ENCODE peak calls at places on chromosomes 1 and 21, in eight cellular contexts. One of them, this sample, is unnamed.

GRCh38 chr1:91120915-91121314 is 99.1 kb upstream of the ZNF644 start:
- DNase-seq in psoas muscle: no peak
- DNase-seq in right atrium auricular region: no peak
- DNase-seq in activated CD4-positive, alpha-beta T cell treated with anti-CD3 and anti-CD28 coated beads for 48 hours: no peak
- DNase-seq in MV-4-11: no peak
- DNase-seq in testis: no peak
- DNase-seq in amygdala: no peak
- DNase-seq in effector CD4-positive, alpha-beta T cell: no peak
- DNase-seq in this sample: no peak

GRCh38 chr21:29335720-29336119 is 37.0 kb downstream of the BACH1 start:
- DNase-seq in psoas muscle: no peak
- DNase-seq in right atrium auricular region: no peak
- DNase-seq in activated CD4-positive, alpha-beta T cell treated with anti-CD3 and anti-CD28 coated beads for 48 hours: no peak
- DNase-seq in MV-4-11: no peak
- DNase-seq in testis: no peak
- DNase-seq in amygdala: no peak
- DNase-seq in effector CD4-positive, alpha-beta T cell: no peak
- DNase-seq in this sample: no peak

GRCh38 chr1:94193128-94193527 is 44.3 kb downstream of the ARHGAP29 start:
- DNase-seq in psoas muscle: no peak
- DNase-seq in right atrium auricular region: no peak
- DNase-seq in activated CD4-positive, alpha-beta T cell treated with anti-CD3 and anti-CD28 coated beads for 48 hours: no peak
- DNase-seq in MV-4-11: no peak
- DNase-seq in testis: no peak
- DNase-seq in amygdala: no peak
- DNase-seq in effector CD4-positive, alpha-beta T cell: no peak
- DNase-seq in this sample: no peak

GRCh38 chr1:207849016-207849415 is 61.9 kb downstream of the CD34 start:
- DNase-seq in psoas muscle: no peak
- DNase-seq in right atrium auricular region: no peak
- DNase-seq in activated CD4-positive, alpha-beta T cell treated with anti-CD3 and anti-CD28 coated beads for 48 hours: no peak
- DNase-seq in MV-4-11: no peak
- DNase-seq in testis: no peak
- DNase-seq in amygdala: no peak
- DNase-seq in effector CD4-positive, alpha-beta T cell: no peak
- DNase-seq in this sample: no peak

GRCh38 chr1:213443415-213443814 is 392.4 kb downstream of the RPS6KC1 start:
- DNase-seq in psoas muscle: no peak
- DNase-seq in right atrium auricular region: no peak
- DNase-seq in activated CD4-positive, alpha-beta T cell treated with anti-CD3 and anti-CD28 coated beads for 48 hours: no peak
- DNase-seq in MV-4-11: no peak
- DNase-seq in testis: no peak
- DNase-seq in amygdala: no peak
- DNase-seq in effector CD4-positive, alpha-beta T cell: no peak
- DNase-seq in this sample: no peak

GRCh38 chr1:16724718-16725438 is 15.4 kb upstream of the RNU1-4 start:
- DNase-seq in psoas muscle: peak; percentile 19
- DNase-seq in right atrium auricular region: peak; percentile 61
- DNase-seq in activated CD4-positive, alpha-beta T cell treated with anti-CD3 and anti-CD28 coated beads for 48 hours: no peak
- DNase-seq in MV-4-11: no peak
- DNase-seq in testis: peak; percentile 61
- DNase-seq in amygdala: no peak
- DNase-seq in effector CD4-positive, alpha-beta T cell: no peak
- DNase-seq in this sample: no peak

GRCh38 chr1:154584267-154584994 is 16.9 kb downstream of the CHRNB2 start:
- DNase-seq in psoas muscle: no peak
- DNase-seq in right atrium auricular region: no peak
- DNase-seq in activated CD4-positive, alpha-beta T cell treated with anti-CD3 and anti-CD28 coated beads for 48 hours: no peak
- DNase-seq in MV-4-11: no peak
- DNase-seq in testis: no peak
- DNase-seq in amygdala: no peak
- DNase-seq in effector CD4-positive, alpha-beta T cell: no peak
- DNase-seq in this sample: no peak

GRCh38 chr1:44721521-44722361 is 9.2 kb downstream of the RNU5D-1 start:
- DNase-seq in psoas muscle: no peak
- DNase-seq in right atrium auricular region: no peak
- DNase-seq in activated CD4-positive, alpha-beta T cell treated with anti-CD3 and anti-CD28 coated beads for 48 hours: peak; percentile 91
- DNase-seq in MV-4-11: peak; percentile 100
- DNase-seq in testis: peak; percentile 46
- DNase-seq in amygdala: no peak
- DNase-seq in effector CD4-positive, alpha-beta T cell: peak; percentile 35
- DNase-seq in this sample: peak; percentile 67

GRCh38 chr21:46599251-46599572 is 5.7 kb downstream of the S100B start:
- DNase-seq in psoas muscle: no peak
- DNase-seq in right atrium auricular region: peak; percentile 78
- DNase-seq in activated CD4-positive, alpha-beta T cell treated with anti-CD3 and anti-CD28 coated beads for 48 hours: no peak
- DNase-seq in MV-4-11: no peak
- DNase-seq in testis: peak; percentile 63
- DNase-seq in amygdala: no peak
- DNase-seq in effector CD4-positive, alpha-beta T cell: no peak
- DNase-seq in this sample: peak; percentile 48

This sample was measured in GM04503.